ENCODE peak calls at places on chromosomes 1 and 21, in eight cellular contexts. One of them, this sample, is unnamed. For H3K36me3, the result is how much of the 10 kb centered on the place peaks cover.

GRCh38 chr1:33188572-33189275 is 6.9 kb upstream of the TRIM62 start:
- DNase-seq in body of pancreas: no peak
- DNase-seq in heart left ventricle: no peak
- DNase-seq in testis: no peak
- DNase-seq in spleen: no peak
- DNase-seq in breast epithelium: no peak
- DNase-seq in ovary: no peak
- DNase-seq in tibial nerve: no peak
- DNase-seq in this sample: no peak

GRCh38 chr21:34936874-34937563 is 112.1 kb downstream of the RUNX1 start:
- DNase-seq in tibial nerve: no peak
- DNase-seq in spleen: no peak
- DNase-seq in body of pancreas: no peak
- DNase-seq in breast epithelium: no peak
- DNase-seq in heart left ventricle: no peak
- DNase-seq in ovary: no peak
- DNase-seq in testis: no peak
- DNase-seq in this sample: no peak

GRCh38 chr1:176691251-176692228 is 228.6 kb downstream of the PAPPA2 start:
- DNase-seq in spleen: no peak
- DNase-seq in tibial nerve: no peak
- DNase-seq in testis: peak
- DNase-seq in body of pancreas: peak
- DNase-seq in ovary: no peak
- DNase-seq in breast epithelium: no peak
- DNase-seq in heart left ventricle: peak
- DNase-seq in this sample: no peak

GRCh38 chr1:119968068-119968492 is 71.8 kb upstream of the ADAM30 start:
- DNase-seq in tibial nerve: peak
- DNase-seq in breast epithelium: no peak
- DNase-seq in spleen: peak
- DNase-seq in body of pancreas: peak
- DNase-seq in heart left ventricle: peak
- DNase-seq in ovary: no peak
- DNase-seq in testis: peak
- DNase-seq in this sample: peak

GRCh38 chr21:44353200-44353970 is at the start of gene TRPM2:
- DNase-seq in tibial nerve: no peak
- DNase-seq in breast epithelium: no peak
- DNase-seq in heart left ventricle: peak
- DNase-seq in spleen: peak
- DNase-seq in body of pancreas: no peak
- DNase-seq in testis: no peak
- DNase-seq in ovary: no peak
- DNase-seq in this sample: peak

GRCh38 chr1:55679971-55680370 is 464.8 kb upstream of the USP24 start:
- DNase-seq in ovary: no peak
- DNase-seq in body of pancreas: no peak
- DNase-seq in spleen: no peak
- DNase-seq in breast epithelium: no peak
- DNase-seq in testis: no peak
- DNase-seq in heart left ventricle: no peak
- DNase-seq in tibial nerve: no peak
- DNase-seq in this sample: no peak

GRCh38 chr1:197980457-197980856 is 63.3 kb downstream of the LHX9 start:
- DNase-seq in body of pancreas: no peak
- DNase-seq in heart left ventricle: no peak
- DNase-seq in tibial nerve: no peak
- DNase-seq in breast epithelium: no peak
- DNase-seq in ovary: no peak
- DNase-seq in spleen: no peak
- DNase-seq in testis: no peak
- DNase-seq in this sample: no peak

GRCh38 chr1:28236656-28237331 is 870 bp downstream of the ATP5IF1 start:
- DNase-seq in testis: no peak
- DNase-seq in ovary: no peak
- DNase-seq in spleen: no peak
- DNase-seq in heart left ventricle: no peak
- DNase-seq in breast epithelium: no peak
- DNase-seq in tibial nerve: no peak
- DNase-seq in body of pancreas: no peak
- DNase-seq in this sample: no peak

GRCh38 chr1:63713627-63714481 is 60.0 kb upstream of the ROR1 start:
- DNase-seq in tibial nerve: no peak
- DNase-seq in spleen: no peak
- DNase-seq in breast epithelium: no peak
- DNase-seq in ovary: no peak
- DNase-seq in body of pancreas: no peak
- DNase-seq in testis: no peak
- DNase-seq in heart left ventricle: peak
- DNase-seq in this sample: no peak

GRCh38 chr1:196603651-196604050 is 4.6 kb downstream of the KCNT2 start:
- DNase-seq in body of pancreas: no peak
- DNase-seq in spleen: no peak
- DNase-seq in testis: no peak
- DNase-seq in heart left ventricle: no peak
- DNase-seq in ovary: no peak
- DNase-seq in breast epithelium: no peak
- DNase-seq in tibial nerve: no peak
- DNase-seq in this sample: no peak

GRCh38 chr1:93595266-93595665 is 86.4 kb downstream of the BCAR3 start:
- DNase-seq in spleen: no peak
- DNase-seq in heart left ventricle: no peak
- DNase-seq in ovary: no peak
- DNase-seq in testis: no peak
- DNase-seq in tibial nerve: no peak
- DNase-seq in breast epithelium: no peak
- DNase-seq in body of pancreas: peak
- DNase-seq in this sample: no peak

GRCh38 chr1:43971336-43971980 is 1.6 kb downstream of the DPH2 start:
- DNase-seq in ovary: no peak
- DNase-seq in breast epithelium: no peak
- DNase-seq in body of pancreas: no peak
- DNase-seq in spleen: peak
- DNase-seq in heart left ventricle: no peak
- DNase-seq in testis: no peak
- DNase-seq in tibial nerve: no peak
- DNase-seq in this sample: no peak

GRCh38 chr1:61981870-61982660 is 212.6 kb upstream of the L1TD1 start:
- DNase-seq in ovary: no peak
- DNase-seq in tibial nerve: no peak
- DNase-seq in testis: no peak
- DNase-seq in heart left ventricle: no peak
- DNase-seq in breast epithelium: no peak
- DNase-seq in spleen: no peak
- DNase-seq in body of pancreas: no peak
- DNase-seq in this sample: no peak

GRCh38 chr1:222263791-222264190 is 284.1 kb downstream of the HHIPL2 start:
- DNase-seq in breast epithelium: no peak
- DNase-seq in ovary: no peak
- DNase-seq in spleen: no peak
- DNase-seq in testis: no peak
- DNase-seq in tibial nerve: no peak
- DNase-seq in body of pancreas: no peak
- DNase-seq in heart left ventricle: no peak
- DNase-seq in this sample: no peak

DNA sequence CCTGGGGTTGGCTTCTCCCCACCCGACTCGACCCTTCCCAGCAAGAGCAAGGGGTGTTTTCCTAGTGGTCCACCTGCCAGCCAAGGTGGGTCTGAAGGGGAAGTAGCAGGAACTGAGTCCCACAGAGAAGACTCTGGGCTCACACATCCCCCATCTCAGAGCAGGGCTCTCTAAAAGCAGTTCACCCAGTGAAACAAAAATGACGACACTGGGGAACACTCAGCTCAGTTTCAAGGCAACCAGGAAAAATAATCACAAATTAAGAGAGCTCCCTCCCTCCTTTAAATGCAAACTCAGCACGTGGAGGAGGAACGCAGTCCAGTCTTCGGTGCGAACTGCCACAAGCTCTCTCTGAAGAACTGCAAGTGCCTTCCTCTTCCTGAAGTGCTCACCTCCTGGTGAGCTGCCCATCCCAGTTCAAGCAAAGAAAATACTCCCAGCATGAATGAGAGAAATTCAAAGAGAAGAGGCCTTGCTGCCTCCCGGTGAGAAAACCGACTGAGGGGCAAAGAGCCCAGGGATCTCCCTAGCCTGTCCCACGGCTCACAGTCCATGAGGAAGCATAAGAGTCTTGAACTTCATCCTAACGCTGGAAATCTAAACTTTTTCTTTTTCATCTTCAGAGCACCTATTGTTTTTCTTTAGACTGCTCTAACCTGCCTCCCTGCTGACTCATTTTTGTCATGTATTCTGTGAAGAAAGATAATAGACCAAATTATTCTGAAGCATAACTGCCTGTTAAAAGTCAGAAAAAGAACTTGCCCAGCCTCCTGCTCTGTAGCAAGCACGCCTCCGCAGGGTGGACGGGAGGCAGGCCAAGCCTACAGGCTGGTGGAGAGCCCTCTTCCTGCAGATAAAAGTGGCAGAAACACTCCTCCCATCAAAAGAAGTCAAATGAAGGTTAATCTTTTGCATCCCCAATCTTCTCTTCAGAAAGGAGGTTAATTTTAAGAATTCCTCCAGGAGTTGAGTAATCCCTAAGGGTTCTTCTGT is 281.4 kb downstream of the HHIPL2 start:
- DNase-seq in tibial nerve: no peak
- DNase-seq in breast epithelium: no peak
- DNase-seq in spleen: peak
- DNase-seq in body of pancreas: no peak
- DNase-seq in heart left ventricle: no peak
- DNase-seq in testis: peak
- DNase-seq in ovary: peak
- DNase-seq in this sample: no peak
- H3K27ac ChIP-seq in tibial nerve: no peak
- H3K27ac ChIP-seq in breast epithelium: peak
- H3K27ac ChIP-seq in spleen: peak
- H3K27ac ChIP-seq in body of pancreas: peak
- H3K27ac ChIP-seq in heart left ventricle: no peak
- H3K27ac ChIP-seq in testis: peak
- H3K27ac ChIP-seq in ovary: peak
- H3K27ac ChIP-seq in this sample: no peak

GRCh38 chr1:154174654-154175053 is 17.2 kb downstream of the TPM3 start:
- DNase-seq in ovary: no peak
- DNase-seq in tibial nerve: no peak
- DNase-seq in breast epithelium: no peak
- DNase-seq in testis: no peak
- DNase-seq in body of pancreas: no peak
- DNase-seq in heart left ventricle: no peak
- DNase-seq in spleen: no peak
- DNase-seq in this sample: no peak

GRCh38 chr1:154167461-154167860 is 12.6 kb upstream of the NUP210L start:
- DNase-seq in body of pancreas: no peak
- DNase-seq in spleen: no peak
- DNase-seq in tibial nerve: no peak
- DNase-seq in ovary: no peak
- DNase-seq in testis: no peak
- DNase-seq in breast epithelium: no peak
- DNase-seq in heart left ventricle: no peak
- DNase-seq in this sample: no peak

GRCh38 chr1:154171222-154171583 is 16.3 kb upstream of the NUP210L start:
- DNase-seq in heart left ventricle: no peak
- DNase-seq in tibial nerve: no peak
- DNase-seq in spleen: no peak
- DNase-seq in body of pancreas: no peak
- DNase-seq in testis: no peak
- DNase-seq in ovary: no peak
- DNase-seq in breast epithelium: no peak
- DNase-seq in this sample: no peak

GRCh38 chr1:154171880-154172279 is 17.0 kb upstream of the NUP210L start:
- DNase-seq in breast epithelium: no peak
- DNase-seq in body of pancreas: no peak
- DNase-seq in ovary: no peak
- DNase-seq in testis: no peak
- DNase-seq in heart left ventricle: no peak
- DNase-seq in tibial nerve: no peak
- DNase-seq in spleen: no peak
- DNase-seq in this sample: no peak

GRCh38 chr1:154170547-154171221 is 15.8 kb upstream of the NUP210L start:
- DNase-seq in testis: no peak
- DNase-seq in breast epithelium: no peak
- DNase-seq in tibial nerve: no peak
- DNase-seq in ovary: no peak
- DNase-seq in body of pancreas: no peak
- DNase-seq in spleen: no peak
- DNase-seq in heart left ventricle: no peak
- DNase-seq in this sample: no peak
- H3K36me3 ChIP-seq in testis: under half
- H3K36me3 ChIP-seq in breast epithelium: under half
- H3K36me3 ChIP-seq in tibial nerve: under half
- H3K36me3 ChIP-seq in ovary: under half
- H3K36me3 ChIP-seq in body of pancreas: under half
- H3K36me3 ChIP-seq in spleen: half or more
- H3K36me3 ChIP-seq in heart left ventricle: under half
- H3K36me3 ChIP-seq in this sample: under half

DNA sequence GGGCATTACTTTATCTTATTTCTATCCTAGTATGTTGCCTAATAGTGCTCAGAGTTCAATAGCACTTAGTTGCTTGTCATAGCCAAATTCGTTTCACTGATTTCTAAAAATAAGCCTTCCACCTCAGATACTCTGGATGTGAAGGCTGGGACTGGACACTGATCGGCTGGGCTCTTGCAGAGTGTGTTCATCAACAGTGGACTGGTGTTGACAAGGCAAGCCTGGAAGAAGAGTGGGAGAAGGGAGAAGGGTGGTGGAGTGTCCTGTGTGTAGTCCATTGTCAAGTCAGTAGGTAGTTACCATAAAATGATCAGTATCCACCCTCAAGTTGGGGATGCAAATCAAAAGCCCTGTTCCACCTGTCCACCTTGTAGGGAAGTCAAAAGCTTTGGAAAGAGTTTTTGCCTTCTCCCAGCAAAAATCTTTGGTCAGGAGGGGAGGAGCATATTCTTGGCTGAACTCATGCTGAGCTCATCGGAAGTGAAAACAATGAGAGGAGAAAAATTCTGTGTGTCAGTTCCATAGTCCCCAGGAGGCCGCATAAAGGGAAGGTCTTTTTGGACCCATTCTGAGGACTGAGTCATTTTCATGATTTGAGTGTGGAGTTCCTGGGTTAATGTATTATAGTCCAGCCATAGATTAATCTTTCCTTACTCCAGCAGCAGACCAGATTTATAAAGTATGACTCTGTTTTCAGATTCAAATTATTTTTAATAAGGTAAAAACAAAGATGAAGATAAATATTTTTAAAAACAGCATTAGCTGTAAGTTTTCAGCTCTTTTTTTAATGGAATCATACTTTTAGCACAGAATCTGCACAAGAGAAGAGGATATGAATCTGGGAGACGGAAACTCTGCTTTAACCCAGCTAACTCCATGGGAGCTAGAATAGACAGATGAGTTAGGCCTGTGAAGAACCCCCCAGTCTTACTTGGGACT is 99.4 kb upstream of the BMP8A start:
- DNase-seq in body of pancreas: peak
- DNase-seq in spleen: no peak
- DNase-seq in testis: peak
- DNase-seq in breast epithelium: no peak
- DNase-seq in ovary: no peak
- DNase-seq in tibial nerve: no peak
- DNase-seq in heart left ventricle: peak
- DNase-seq in this sample: peak
- TF ChIP-seq POLR2A in body of pancreas: no peak
- TF ChIP-seq POLR2A in spleen: no peak
- TF ChIP-seq POLR2A in testis: no peak
- TF ChIP-seq POLR2A in breast epithelium: no peak
- TF ChIP-seq POLR2A in ovary: no peak
- TF ChIP-seq POLR2A in tibial nerve: no peak
- TF ChIP-seq POLR2A in heart left ventricle: no peak
- TF ChIP-seq POLR2A in this sample: no peak

GRCh38 chr1:2270260-2271100 is 42.4 kb downstream of the SKI start:
- DNase-seq in ovary: no peak
- DNase-seq in tibial nerve: no peak
- DNase-seq in breast epithelium: no peak
- DNase-seq in heart left ventricle: no peak
- DNase-seq in spleen: no peak
- DNase-seq in testis: no peak
- DNase-seq in body of pancreas: no peak
- DNase-seq in this sample: no peak
- H3K27ac ChIP-seq in ovary: no peak
- H3K27ac ChIP-seq in tibial nerve: no peak
- H3K27ac ChIP-seq in breast epithelium: peak
- H3K27ac ChIP-seq in heart left ventricle: no peak
- H3K27ac ChIP-seq in spleen: peak
- H3K27ac ChIP-seq in testis: no peak
- H3K27ac ChIP-seq in body of pancreas: no peak
- H3K27ac ChIP-seq in this sample: peak